ENCODE peak calls at places on chromosomes 13 and 19, in nine cellular contexts. Y is sciatic nerve; V is H9; J is WERI-Rb-1; E is activated T-cell treated with anti-CD3 and anti-CD28 coated beads for 1 hour; K is 8988T; D is activated naive CD4-positive, alpha-beta T cell treated with anti-CD3 and anti-CD28 coated beads, Interleukin-2, amount 10 ng/mL, durations not matched to agents 7 days and 5 days; Q is stimulated activated CD4-positive, alpha-beta T cell treated with anti-CD3 and anti-CD28 coated beads, Interleukin-2, amount 100 ng/mL, for 24 hours; L is colonic mucosa. I is an unnamed sample.

GRCh38 chr19:38647368-38647965 is at the start of gene ACTN4:
- DNase-seq in Y (peak; percentile 100), V (peak; percentile 99), J (peak; percentile 98), E (peak; percentile 100), K (peak; percentile 99), D (peak; percentile 100), Q (peak; percentile 100), L (peak; percentile 99), I (peak; percentile 90)

GRCh38 chr19:48617146-48617937 is 1.6 kb downstream of the RPL18 start:
- DNase-seq in Y (no peak), V (peak; percentile 28), J (no peak), E (no peak), K (no peak), D (no peak), Q (no peak), L (peak; percentile 41), I (no peak)

GRCh38 chr19:29666634-29667389 is 1.6 kb downstream of the PLEKHF1 start:
- DNase-seq in Y (peak; percentile 86), V (peak; percentile 73), J (no peak), E (no peak), K (peak; percentile 46), D (peak; percentile 56), Q (peak; percentile 28), L (peak; percentile 58), I (no peak)

GRCh38 chr19:35222373-35223005 is 6.0 kb downstream of the FAM187B start:
- DNase-seq in Y (no peak), V (no peak), J (no peak), E (no peak), K (no peak), D (no peak), Q (no peak), L (no peak), I (no peak)

GRCh38 chr19:13995017-13995728 is 10.9 kb downstream of the RFX1 start:
- DNase-seq in Y (no peak), V (no peak), J (no peak), E (no peak), K (no peak), D (no peak), Q (no peak), L (no peak), I (no peak)

GRCh38 chr19:50817941-50818858 is 5.4 kb downstream of the KLK1 start:
- DNase-seq in Y (no peak), V (peak; percentile 94), J (no peak), E (peak; percentile 28), K (peak; percentile 70), D (peak; percentile 72), Q (peak; percentile 61), L (peak; percentile 93), I (no peak)

GRCh38 chr13:110503979-110504499 is 57.5 kb downstream of the RAB20 start:
- DNase-seq in Y (no peak), V (no peak), J (no peak), E (no peak), K (no peak), D (no peak), Q (no peak), L (peak; percentile 49), I (no peak)

GRCh38 chr13:98405107-98405571 is 171.8 kb downstream of the STK24 start:
- DNase-seq in Y (no peak), V (peak; percentile 65), J (peak; percentile 46), E (no peak), K (no peak), D (no peak), Q (no peak), L (no peak), I (no peak)

GRCh38 chr19:12769689-12770088 is 5.7 kb downstream of the HOOK2 start:
- DNase-seq in Y (no peak), V (peak; percentile 93), J (peak; percentile 93), E (no peak), K (no peak), D (peak; percentile 65), Q (peak; percentile 65), L (peak; percentile 59), I (no peak)

GRCh38 chr13:111251646-111252448 is 68.6 kb upstream of the TEX29 start:
- DNase-seq in Y (no peak), V (no peak), J (no peak), E (no peak), K (no peak), D (no peak), Q (no peak), L (no peak), I (no peak)

GRCh38 chr13:66344770-66345367 is 885.3 kb downstream of the PCDH9 start:
- DNase-seq in Y (no peak), V (no peak), J (no peak), E (no peak), K (no peak), D (no peak), Q (no peak), L (no peak), I (no peak)

GRCh38 chr19:50854636-50855410 is at the start of gene KLK3:
- DNase-seq in Y (no peak), V (no peak), J (no peak), E (no peak), K (no peak), D (no peak), Q (no peak), L (no peak), I (no peak)

GRCh38 chr13:67134322-67135129 is 95.6 kb downstream of the PCDH9 start:
- DNase-seq in Y (no peak), V (no peak), J (no peak), E (no peak), K (no peak), D (no peak), Q (no peak), L (no peak), I (no peak)

GRCh38 chr19:13151605-13152355 is 1.6 kb downstream of the IER2 start:
- DNase-seq in Y (peak; percentile 98), V (peak; percentile 98), J (peak; percentile 96), E (peak; percentile 93), K (peak; percentile 91), D (peak; percentile 97), Q (peak; percentile 96), L (peak; percentile 98), I (peak; percentile 96)

GRCh38 chr19:17872251-17873001 is 681 bp downstream of the SLC5A5 start:
- DNase-seq in Y (no peak), V (no peak), J (no peak), E (no peak), K (no peak), D (peak; percentile 83), Q (peak; percentile 64), L (no peak), I (no peak)

GRCh38 chr13:91185294-91185863 is 162.1 kb upstream of the MIR17HG start:
- DNase-seq in Y (no peak), V (no peak), J (no peak), E (no peak), K (no peak), D (no peak), Q (no peak), L (no peak), I (no peak)

GRCh38 chr19:18437481-18438330 is at the start of gene ISYNA1:
- DNase-seq in Y (no peak), V (peak; percentile 81), J (peak; percentile 76), E (no peak), K (peak; percentile 50), D (peak; percentile 73), Q (peak; percentile 57), L (peak; percentile 61), I (no peak)